ENCODE peak calls at places on chromosomes 5 and 9, in four cellular contexts. One of them, this sample, is unnamed.

GRCh38 chr5:10633271-10634049 is 69.6 kb downstream of the ANKRD33B start:
- DNase-seq in A549: no peak
- DNase-seq in HepG2: no peak
- DNase-seq in K562: no peak
- DNase-seq in this sample: no peak

GRCh38 chr5:25544652-25545249 is 900.0 kb upstream of the CDH10 start:
- DNase-seq in A549: peak
- DNase-seq in HepG2: peak
- DNase-seq in K562: peak
- DNase-seq in this sample: peak

GRCh38 chr9:134894136-134894860 is 13.7 kb downstream of the FCN2 start:
- DNase-seq in A549: no peak
- DNase-seq in HepG2: no peak
- DNase-seq in K562: no peak
- DNase-seq in this sample: no peak

GRCh38 chr5:14900661-14901461 is 29.3 kb upstream of the ANKH start:
- DNase-seq in A549: no peak
- DNase-seq in HepG2: peak
- DNase-seq in K562: peak
- DNase-seq in this sample: no peak

GRCh38 chr5:14713476-14714384 is 49.2 kb downstream of the OTULIN start:
- DNase-seq in A549: no peak
- DNase-seq in HepG2: no peak
- DNase-seq in K562: no peak
- DNase-seq in this sample: no peak

GRCh38 chr5:79225026-79225425 is 10.9 kb upstream of the JMY start:
- DNase-seq in A549: no peak
- DNase-seq in HepG2: no peak
- DNase-seq in K562: no peak
- DNase-seq in this sample: no peak

GRCh38 chr5:178103612-178104011 is 9.7 kb upstream of the N4BP3 start:
- DNase-seq in A549: no peak
- DNase-seq in HepG2: no peak
- DNase-seq in K562: no peak
- DNase-seq in this sample: no peak

GRCh38 chr9:38008168-38009034 is 60.6 kb downstream of the SHB start:
- DNase-seq in A549: peak
- DNase-seq in HepG2: peak
- DNase-seq in K562: peak
- DNase-seq in this sample: no peak

GRCh38 chr5:141778211-141778610 is 96.2 kb upstream of the ARAP3 start:
- DNase-seq in A549: no peak
- DNase-seq in HepG2: no peak
- DNase-seq in K562: no peak
- DNase-seq in this sample: no peak

GRCh38 chr9:125774106-125774505 is 26.9 kb downstream of the PBX3 start:
- DNase-seq in A549: no peak
- DNase-seq in HepG2: no peak
- DNase-seq in K562: no peak
- DNase-seq in this sample: no peak

DNA sequence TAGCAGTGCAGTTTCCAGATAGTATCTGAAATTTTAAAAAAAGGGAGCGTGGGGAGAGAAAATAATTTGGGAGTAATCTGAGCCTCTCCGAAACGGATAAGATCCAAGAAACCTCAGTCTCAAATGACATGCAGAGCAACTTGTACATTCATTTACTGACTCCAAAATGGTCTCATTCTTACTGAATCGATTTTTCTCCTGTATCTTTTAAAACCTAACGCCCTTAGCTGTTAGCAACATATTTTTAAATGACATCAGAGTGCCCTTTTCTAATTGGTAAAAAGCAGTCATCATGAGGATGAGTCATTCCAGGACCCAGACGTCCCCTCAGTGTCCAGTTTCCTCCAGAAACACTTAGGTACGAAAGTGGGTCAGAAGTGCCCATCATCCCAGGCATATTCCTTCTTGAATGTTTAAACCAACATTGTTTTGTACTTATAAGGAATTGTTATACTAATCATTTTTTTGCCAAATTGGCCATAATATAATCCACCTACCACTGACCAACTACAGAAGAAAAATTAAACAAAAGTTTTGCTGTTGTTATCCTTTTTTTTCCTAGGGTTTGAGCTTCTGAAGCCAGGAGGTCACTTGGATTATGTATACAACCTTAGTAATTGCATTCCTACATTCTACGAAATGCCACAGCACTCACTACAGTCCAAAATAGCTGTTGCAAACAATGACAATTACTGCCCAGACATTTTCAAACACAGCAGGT is 354.4 kb downstream of the ADAMTS6 start:
- DNase-seq in A549: no peak
- DNase-seq in HepG2: no peak
- DNase-seq in K562: no peak
- DNase-seq in this sample: no peak
- TF ChIP-seq RNF2 in A549: no peak
- TF ChIP-seq RNF2 in HepG2: no peak
- TF ChIP-seq RNF2 in K562: no peak
- TF ChIP-seq RNF2 in this sample: no peak

GRCh38 chr9:1839984-1840383 is 175.2 kb upstream of the SMARCA2 start:
- DNase-seq in A549: no peak
- DNase-seq in HepG2: no peak
- DNase-seq in K562: no peak
- DNase-seq in this sample: no peak
- TF ChIP-seq RNF2 in A549: no peak
- TF ChIP-seq RNF2 in HepG2: no peak
- TF ChIP-seq RNF2 in K562: no peak
- TF ChIP-seq RNF2 in this sample: no peak

GRCh38 chr5:6557807-6558575 is 74.9 kb downstream of the NSUN2 start:
- DNase-seq in A549: no peak
- DNase-seq in HepG2: no peak
- DNase-seq in K562: no peak
- DNase-seq in this sample: no peak

GRCh38 chr5:6554812-6555211 is 78.0 kb downstream of the NSUN2 start:
- DNase-seq in A549: no peak
- DNase-seq in HepG2: no peak
- DNase-seq in K562: no peak
- DNase-seq in this sample: no peak

GRCh38 chr5:6556802-6557102 is 76.1 kb downstream of the NSUN2 start:
- DNase-seq in A549: no peak
- DNase-seq in HepG2: no peak
- DNase-seq in K562: no peak
- DNase-seq in this sample: no peak

GRCh38 chr5:6553986-6554385 is 78.9 kb downstream of the NSUN2 start:
- DNase-seq in A549: no peak
- DNase-seq in HepG2: no peak
- DNase-seq in K562: no peak
- DNase-seq in this sample: no peak

DNA sequence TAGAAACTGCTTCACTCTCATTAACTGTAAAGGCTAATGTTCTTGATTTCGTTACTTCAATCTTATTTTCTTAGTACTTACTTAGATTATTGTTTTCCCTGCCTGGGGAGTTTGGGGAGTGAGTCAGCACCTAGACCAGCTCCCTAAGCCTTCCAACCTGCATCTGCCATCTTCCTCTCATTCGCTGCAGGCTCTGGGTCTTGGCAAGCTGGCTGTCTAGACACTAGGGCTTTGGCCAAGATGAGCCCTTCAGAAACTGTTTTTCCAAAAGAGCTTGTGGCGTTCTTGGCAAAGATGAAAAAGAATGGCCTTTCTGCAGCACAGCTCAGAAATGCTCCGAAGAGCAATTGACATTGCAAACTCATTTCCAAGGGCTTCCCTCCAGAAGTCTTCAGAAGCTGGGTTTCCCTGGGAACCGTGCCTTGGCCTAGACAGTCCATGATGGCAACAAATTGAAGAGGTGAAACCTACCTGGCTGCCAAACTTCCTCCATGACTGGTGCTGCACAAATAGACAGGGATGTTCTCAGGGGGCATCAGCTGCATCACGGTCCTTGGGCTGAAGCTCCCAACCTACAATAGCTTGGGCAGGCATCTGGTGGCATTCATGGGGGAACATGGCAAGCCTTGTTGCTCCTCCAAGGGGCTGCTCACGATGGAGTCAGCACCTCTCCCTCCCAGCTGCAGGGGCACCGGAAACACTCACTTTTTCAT is 76.6 kb downstream of the NSUN2 start:
- DNase-seq in A549: no peak
- DNase-seq in HepG2: no peak
- DNase-seq in K562: no peak
- DNase-seq in this sample: no peak
- TF ChIP-seq RNF2 in A549: no peak
- TF ChIP-seq RNF2 in HepG2: no peak
- TF ChIP-seq RNF2 in K562: no peak
- TF ChIP-seq RNF2 in this sample: no peak

DNA sequence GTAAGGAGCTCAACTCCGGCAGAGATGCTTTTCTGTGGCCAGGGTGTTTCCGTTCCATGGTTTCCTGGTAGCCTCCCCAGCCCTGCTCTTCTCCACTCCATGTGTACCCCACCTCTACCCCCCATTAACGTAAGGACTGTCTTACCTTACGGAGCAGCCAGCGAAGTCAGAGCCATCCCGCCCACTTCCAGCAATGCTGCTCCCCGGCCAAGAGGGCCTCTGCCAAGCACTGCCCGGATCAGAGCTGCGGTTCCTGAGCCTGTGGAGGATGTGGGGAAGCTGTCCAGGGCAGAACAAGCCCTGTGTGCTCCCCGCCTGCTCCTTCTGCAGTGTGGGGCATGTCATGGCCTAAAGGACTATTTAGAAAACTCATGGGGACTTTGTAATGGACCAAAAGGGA is 261.2 kb downstream of the GADD45G start:
- DNase-seq in A549: no peak
- DNase-seq in HepG2: no peak
- DNase-seq in K562: no peak
- DNase-seq in this sample: no peak
- TF ChIP-seq RNF2 in A549: no peak
- TF ChIP-seq RNF2 in HepG2: no peak
- TF ChIP-seq RNF2 in K562: no peak
- TF ChIP-seq RNF2 in this sample: no peak

DNA sequence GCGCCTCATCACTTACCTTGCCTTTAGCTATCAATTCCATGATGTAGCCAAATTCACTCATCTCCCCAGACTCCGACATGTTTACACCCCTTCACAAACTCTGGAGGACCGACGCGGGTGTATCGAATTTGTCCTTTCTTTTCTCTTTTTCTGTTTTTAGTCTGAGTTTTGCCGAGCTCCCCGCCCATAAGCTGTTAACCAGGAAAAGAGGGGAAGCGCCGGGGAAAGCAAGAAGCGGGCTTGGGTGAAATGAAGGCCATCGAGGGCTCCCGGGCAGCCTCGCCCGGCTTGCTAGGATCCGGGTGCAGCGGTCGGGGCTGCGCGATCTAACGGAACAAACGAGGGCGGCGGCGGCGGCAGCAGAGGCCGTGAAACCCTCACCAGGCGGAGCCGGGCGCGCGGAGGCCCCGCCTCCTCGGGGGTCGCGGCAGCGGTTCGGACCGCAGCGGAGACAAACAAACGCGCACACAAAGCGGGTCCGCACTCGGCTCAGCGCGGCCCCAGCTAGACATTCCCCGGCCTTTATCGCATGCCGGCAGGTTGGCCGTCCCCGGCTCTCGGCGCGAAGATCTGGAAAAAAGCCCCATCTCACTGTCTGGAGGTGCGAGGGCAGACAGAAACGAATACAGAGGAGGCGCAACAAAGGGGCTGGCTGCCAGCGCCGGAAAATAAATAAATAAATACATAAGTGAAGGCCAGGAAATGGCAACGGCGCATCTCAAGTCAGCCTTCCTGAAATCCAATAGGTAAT is 10.4 kb upstream of the TRIM36 start:
- DNase-seq in A549: peak
- DNase-seq in HepG2: no peak
- DNase-seq in K562: no peak
- DNase-seq in this sample: no peak
- TF ChIP-seq RNF2 in A549: peak
- TF ChIP-seq RNF2 in HepG2: peak
- TF ChIP-seq RNF2 in K562: no peak
- TF ChIP-seq RNF2 in this sample: no peak

GRCh38 chr5:74034738-74035137 is 408.7 kb downstream of the ARHGEF28 start:
- DNase-seq in A549: no peak
- DNase-seq in HepG2: no peak
- DNase-seq in K562: no peak
- DNase-seq in this sample: no peak
- TF ChIP-seq RNF2 in A549: no peak
- TF ChIP-seq RNF2 in HepG2: no peak
- TF ChIP-seq RNF2 in K562: no peak
- TF ChIP-seq RNF2 in this sample: no peak

GRCh38 chr9:35606138-35606504 is 1.1 kb downstream of the TESK1 start:
- DNase-seq in A549: peak
- DNase-seq in HepG2: no peak
- DNase-seq in K562: no peak
- DNase-seq in this sample: no peak

GRCh38 chr9:35605336-35606137 is 475 bp downstream of the TESK1 start:
- DNase-seq in A549: peak
- DNase-seq in HepG2: no peak
- DNase-seq in K562: peak
- DNase-seq in this sample: peak

GRCh38 chr9:35604578-35605335 is at the start of gene TESK1:
- DNase-seq in A549: peak
- DNase-seq in HepG2: peak
- DNase-seq in K562: peak
- DNase-seq in this sample: no peak

GRCh38 chr9:35603986-35604577 is 980 bp upstream of the TESK1 start:
- DNase-seq in A549: peak
- DNase-seq in HepG2: peak
- DNase-seq in K562: peak
- DNase-seq in this sample: peak

GRCh38 chr9:35603506-35603985 is 1.5 kb upstream of the TESK1 start:
- DNase-seq in A549: no peak
- DNase-seq in HepG2: peak
- DNase-seq in K562: no peak
- DNase-seq in this sample: no peak
- TF ChIP-seq RNF2 in A549: no peak
- TF ChIP-seq RNF2 in HepG2: no peak
- TF ChIP-seq RNF2 in K562: peak
- TF ChIP-seq RNF2 in this sample: no peak

This sample was measured in H1.